ENCODE peak calls at places on chromosomes 2 and 18, in ten cellular contexts. M, I, W, T, X, Q, S, L, G and E are unnamed samples.

GRCh38 chr18:69935319-69936190 is 12.1 kb downstream of the CD226 start:
- DNase-seq in M (no peak), I (peak), W (no peak), T (no peak), X (no peak), Q (peak), S (peak), L (no peak), G (no peak), E (peak)

GRCh38 chr2:127174176-127174575 is 45.9 kb downstream of the CYP27C1 start:
- DNase-seq in M (no peak), I (no peak), W (peak), T (peak), X (no peak), Q (no peak), S (no peak), L (no peak), G (peak), E (no peak)

GRCh38 chr2:124265641-124266040 is 240.6 kb downstream of the CNTNAP5 start:
- DNase-seq in M (no peak), I (no peak), W (no peak), T (no peak), X (no peak), Q (no peak), S (no peak), L (no peak), G (no peak), E (no peak)

GRCh38 chr2:15939854-15940660 is at the start of gene MYCN:
- DNase-seq in M (peak), I (peak), W (peak), T (peak), X (no peak), Q (no peak), S (no peak), L (no peak), G (peak), E (no peak)

GRCh38 chr18:21444465-21445023 is 156.0 kb downstream of the ESCO1 start:
- DNase-seq in M (peak), I (no peak), W (peak), T (peak), X (no peak), Q (no peak), S (no peak), L (no peak), G (peak), E (peak)

GRCh38 chr18:22318745-22319407 is 98.8 kb downstream of the CTAGE1 start:
- DNase-seq in M (no peak), I (no peak), W (no peak), T (no peak), X (no peak), Q (no peak), S (no peak), L (no peak), G (no peak), E (no peak)

GRCh38 chr2:85666435-85666924 is 1.5 kb downstream of the SFTPB start:
- DNase-seq in M (no peak), I (no peak), W (no peak), T (no peak), X (no peak), Q (no peak), S (no peak), L (no peak), G (no peak), E (no peak)

GRCh38 chr2:9194352-9194751 is 12.3 kb upstream of the ASAP2 start:
- DNase-seq in M (no peak), I (no peak), W (no peak), T (no peak), X (no peak), Q (no peak), S (no peak), L (no peak), G (no peak), E (no peak)

GRCh38 chr2:49687873-49688272 is 533.6 kb upstream of the FSHR start:
- DNase-seq in M (peak), I (no peak), W (no peak), T (peak), X (no peak), Q (no peak), S (no peak), L (no peak), G (no peak), E (no peak)

GRCh38 chr18:2846638-2847340 is at the start of gene EMILIN2:
- DNase-seq in M (no peak), I (peak), W (peak), T (no peak), X (peak), Q (no peak), S (peak), L (no peak), G (no peak), E (peak)

GRCh38 chr2:181123798-181124217 is 143.4 kb downstream of the UBE2E3 start:
- DNase-seq in M (no peak), I (peak), W (no peak), T (no peak), X (no peak), Q (peak), S (peak), L (no peak), G (no peak), E (peak)

GRCh38 chr18:45399643-45400042 is 215.6 kb upstream of the SLC14A2 start:
- DNase-seq in M (no peak), I (no peak), W (no peak), T (no peak), X (no peak), Q (no peak), S (no peak), L (no peak), G (no peak), E (no peak)

GRCh38 chr2:166651080-166651675 is 157.1 kb upstream of the SCN7A start:
- DNase-seq in M (peak), I (no peak), W (no peak), T (peak), X (no peak), Q (no peak), S (no peak), L (no peak), G (no peak), E (no peak)

GRCh38 chr18:58638446-58638845 is 9.6 kb upstream of the ALPK2 start:
- DNase-seq in M (no peak), I (no peak), W (no peak), T (peak), X (no peak), Q (no peak), S (no peak), L (peak), G (no peak), E (no peak)

GRCh38 chr2:23241106-23241505 is 143.9 kb upstream of the KLHL29 start:
- DNase-seq in M (no peak), I (no peak), W (no peak), T (no peak), X (no peak), Q (no peak), S (no peak), L (no peak), G (no peak), E (no peak)

GRCh38 chr2:174692256-174692830 is 71.9 kb downstream of the CHRNA1 start:
- DNase-seq in M (no peak), I (no peak), W (no peak), T (no peak), X (no peak), Q (no peak), S (no peak), L (no peak), G (peak), E (no peak)

GRCh38 chr2:191167766-191168165 is 17.0 kb upstream of the STAT4 start:
- DNase-seq in M (no peak), I (no peak), W (no peak), T (no peak), X (no peak), Q (no peak), S (no peak), L (no peak), G (no peak), E (no peak)

GRCh38 chr2:140457483-140457882 is 1673.3 kb downstream of the LRP1B start:
- DNase-seq in M (no peak), I (no peak), W (no peak), T (no peak), X (no peak), Q (no peak), S (no peak), L (peak), G (no peak), E (no peak)

GRCh38 chr2:100309973-100310719 is 12.2 kb downstream of the LONRF2 start:
- DNase-seq in M (no peak), I (no peak), W (no peak), T (no peak), X (no peak), Q (no peak), S (no peak), L (no peak), G (no peak), E (no peak)

GRCh38 chr2:213125646-213126347 is 25.6 kb downstream of the IKZF2 start:
- DNase-seq in M (no peak), I (no peak), W (peak), T (no peak), X (no peak), Q (no peak), S (peak), L (no peak), G (no peak), E (no peak)